ENCODE peak calls at places on chromosomes 6 and 20, in five cellular contexts. E, R, B, Y and S are unnamed samples.
A peak's percentile ranks its signal among the peaks of the same experiment; 100 is the strongest.

GRCh38 chr20:59777321-59777705 is 156.1 kb downstream of the SYCP2 start:
- DNase-seq in E (no peak), R (no peak), B (peak; percentile 48), Y (peak; percentile 5), S (no peak)

GRCh38 chr6:38270367-38270766 is 369.4 kb downstream of the BTBD9 start:
- DNase-seq in E (no peak), R (no peak), B (no peak), Y (no peak), S (no peak)

GRCh38 chr6:135451617-135452190 is 45.8 kb downstream of the AHI1 start:
- DNase-seq in E (no peak), R (peak; percentile 70), B (no peak), Y (no peak), S (peak; percentile 50)

GRCh38 chr20:25148181-25148981 is 47.1 kb upstream of the ENTPD6 start:
- DNase-seq in E (peak; percentile 80), R (peak; percentile 61), B (peak; percentile 91), Y (no peak), S (peak; percentile 12)

GRCh38 chr6:53115741-53116140 is 32.9 kb downstream of the GCM1 start:
- DNase-seq in E (no peak), R (no peak), B (no peak), Y (no peak), S (no peak)

GRCh38 chr6:72559067-72559466 is 62.8 kb upstream of the KCNQ5 start:
- DNase-seq in E (no peak), R (no peak), B (no peak), Y (no peak), S (no peak)

GRCh38 chr6:7939864-7940228 is 29.3 kb upstream of the TXNDC5 start:
- DNase-seq in E (no peak), R (no peak), B (no peak), Y (no peak), S (no peak)

GRCh38 chr6:139448094-139448649 is 73.7 kb upstream of the CITED2 start:
- DNase-seq in E (no peak), R (peak; percentile 49), B (no peak), Y (no peak), S (peak; percentile 53)

GRCh38 chr6:73353636-73354388 is at the start of gene DPPA5:
- DNase-seq in E (no peak), R (no peak), B (peak; percentile 70), Y (no peak), S (no peak)

GRCh38 chr20:58149412-58150091 is 78.9 kb downstream of the ANKRD60 start:
- DNase-seq in E (no peak), R (no peak), B (no peak), Y (no peak), S (no peak)

GRCh38 chr6:136550045-136550329 is 235 bp downstream of the MAP7 start:
- DNase-seq in E (no peak), R (no peak), B (no peak), Y (no peak), S (no peak)

GRCh38 chr20:47351643-47352331 is 4.7 kb downstream of the ZMYND8 start:
- DNase-seq in E (peak; percentile 60), R (peak; percentile 29), B (no peak), Y (no peak), S (no peak)

GRCh38 chr6:24440897-24441598 is 38.3 kb downstream of the MRS2 start:
- DNase-seq in E (no peak), R (no peak), B (no peak), Y (no peak), S (no peak)

DNA sequence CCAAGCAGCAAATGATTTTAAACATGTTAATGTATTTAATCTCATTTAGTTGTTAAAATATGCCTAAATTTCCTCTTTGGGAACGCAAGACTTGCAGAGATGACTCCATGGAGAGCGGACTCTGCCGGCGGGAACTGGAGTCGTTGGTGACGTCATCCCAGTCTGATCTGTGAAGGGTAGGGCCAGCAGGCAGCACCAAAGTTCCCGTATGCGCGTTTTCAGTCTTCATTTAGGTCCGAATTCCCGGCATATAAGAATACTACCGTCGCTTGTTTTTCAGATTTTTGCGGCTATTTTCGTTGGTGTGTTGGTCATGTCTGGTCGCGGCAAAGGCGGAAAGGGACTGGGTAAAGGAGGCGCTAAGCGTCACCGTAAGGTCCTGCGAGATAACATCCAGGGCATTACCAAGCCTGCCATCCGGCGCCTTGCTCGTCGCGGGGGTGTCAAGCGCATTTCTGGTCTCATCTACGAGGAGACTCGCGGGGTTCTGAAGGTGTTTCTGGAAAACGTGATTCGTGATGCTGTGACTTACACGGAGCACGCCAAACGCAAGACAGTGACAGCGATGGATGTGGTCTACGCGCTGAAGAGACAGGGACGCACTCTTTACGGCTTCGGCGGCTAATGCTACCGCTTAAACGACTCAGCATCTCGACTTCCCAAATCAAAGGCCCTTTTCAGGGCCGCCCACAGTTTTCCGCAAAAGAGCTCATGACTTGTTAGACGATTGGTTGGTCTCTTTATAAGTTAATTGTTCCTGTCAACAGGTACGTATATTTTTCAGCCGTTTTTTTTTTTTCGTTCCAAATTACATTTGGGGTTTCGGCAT is 117.3 kb downstream of the HFE start:
- DNase-seq in E (peak; percentile 95), R (peak; percentile 99), B (peak; percentile 96), Y (peak; percentile 93), S (peak; percentile 95)
- TF ChIP-seq CTCF in E (peak; percentile 49), R (peak; percentile 31), B (no peak), Y (peak; percentile 36), S (peak; percentile 34)

DNA sequence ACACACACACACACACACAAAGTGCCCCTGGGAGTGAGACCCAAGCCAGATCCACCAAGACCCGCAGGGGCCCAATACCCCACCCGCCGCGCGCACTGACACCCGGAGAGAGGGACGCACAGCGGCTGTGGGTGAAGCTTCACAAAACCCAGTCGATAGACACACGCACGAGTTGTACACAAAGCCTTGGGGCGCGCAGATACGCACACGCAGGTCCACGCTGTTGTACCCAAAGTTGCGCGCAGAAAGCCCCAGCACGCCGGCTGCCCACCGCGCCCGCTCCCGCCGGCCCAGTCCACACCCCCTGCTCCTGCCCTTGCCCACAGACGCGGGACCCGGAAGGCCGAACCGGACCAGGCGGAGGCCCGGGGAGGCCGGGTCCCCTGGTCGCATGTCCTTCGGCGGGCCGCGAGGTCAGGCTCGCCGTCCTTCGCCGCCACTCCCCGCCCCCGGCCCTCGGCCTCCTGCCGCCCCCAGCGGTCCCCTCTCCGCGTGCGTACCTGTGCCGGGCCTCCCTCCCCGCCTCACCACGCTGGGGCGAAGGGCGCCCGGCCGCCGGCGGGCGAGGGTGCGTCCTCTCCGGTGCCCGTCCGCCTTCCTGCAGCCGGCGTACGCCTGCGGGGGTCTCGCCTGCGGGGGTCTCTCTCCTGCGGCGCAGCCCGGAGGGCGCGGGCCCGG is at the start of gene TMEM74B:
- DNase-seq in E (no peak), R (no peak), B (no peak), Y (no peak), S (no peak)
- H3K4me3 ChIP-seq in E (peak within 1 kb of the TSS; percentile 39), R (peak within 1 kb of the TSS; percentile 42), B (peak within 1 kb of the TSS; percentile 30), Y (peak within 1 kb of the TSS; percentile 54), S (peak within 1 kb of the TSS; percentile 35)

GRCh38 chr6:26312501-26313390 is 52.3 kb upstream of the BTN3A2 start:
- DNase-seq in E (peak; percentile 89), R (peak; percentile 84), B (peak; percentile 96), Y (peak; percentile 80), S (peak; percentile 87)

GRCh38 chr6:26309731-26310142 is 55.3 kb upstream of the BTN3A2 start:
- DNase-seq in E (no peak), R (no peak), B (no peak), Y (no peak), S (peak; percentile 98)

GRCh38 chr6:26312096-26312463 is 52.9 kb upstream of the BTN3A2 start:
- DNase-seq in E (no peak), R (peak; percentile 38), B (no peak), Y (no peak), S (no peak)

GRCh38 chr6:26311012-26311384 is 54.0 kb upstream of the BTN3A2 start:
- DNase-seq in E (no peak), R (peak; percentile 50), B (no peak), Y (no peak), S (peak; percentile 56)

GRCh38 chr6:26311385-26312095 is 53.5 kb upstream of the BTN3A2 start:
- DNase-seq in E (no peak), R (peak; percentile 78), B (no peak), Y (no peak), S (peak; percentile 86)
- TF ChIP-seq CTCF in E (no peak), R (no peak), B (no peak), Y (no peak), S (no peak)

GRCh38 chr6:164346631-164347030 is 932.1 kb downstream of the QKI start:
- DNase-seq in E (no peak), R (no peak), B (no peak), Y (no peak), S (no peak)

GRCh38 chr6:164347455-164347854 is 932.9 kb downstream of the QKI start:
- DNase-seq in E (no peak), R (no peak), B (no peak), Y (no peak), S (no peak)

GRCh38 chr6:164344801-164345291 is 930.3 kb downstream of the QKI start:
- DNase-seq in E (no peak), R (peak; percentile 9), B (no peak), Y (no peak), S (no peak)

GRCh38 chr6:164345340-164345739 is 930.8 kb downstream of the QKI start:
- DNase-seq in E (no peak), R (no peak), B (no peak), Y (no peak), S (no peak)

GRCh38 chr6:164345856-164346496 is 931.5 kb downstream of the QKI start:
- DNase-seq in E (no peak), R (no peak), B (no peak), Y (no peak), S (no peak)
- H3K4me3 ChIP-seq in E (no peak overlapping the region), R (no peak overlapping the region), B (no peak overlapping the region), Y (no peak overlapping the region), S (no peak overlapping the region)

GRCh38 chr6:145842693-145843546 is 28.3 kb upstream of the FBXO30 start:
- DNase-seq in E (no peak), R (peak; percentile 82), B (no peak), Y (no peak), S (no peak)

GRCh38 chr6:145848555-145848954 is 34.0 kb upstream of the FBXO30 start:
- DNase-seq in E (no peak), R (no peak), B (no peak), Y (no peak), S (no peak)

GRCh38 chr6:145841668-145842067 is 27.1 kb upstream of the FBXO30 start:
- DNase-seq in E (no peak), R (no peak), B (no peak), Y (no peak), S (peak; percentile 8)

GRCh38 chr6:145844933-145845531 is 30.4 kb upstream of the FBXO30 start:
- DNase-seq in E (no peak), R (no peak), B (no peak), Y (no peak), S (no peak)

GRCh38 chr6:145845557-145845956 is 31.0 kb upstream of the FBXO30 start:
- DNase-seq in E (no peak), R (no peak), B (no peak), Y (no peak), S (no peak)
- TF ChIP-seq CTCF in E (no peak), R (no peak), B (no peak), Y (no peak), S (no peak)